ENCODE peak calls at places on chromosomes 11 and 22, in nine cellular contexts. K is WERI-Rb-1; B is CD8-positive, alpha-beta T cell; L is GM13976; Q is fibroblast of pulmonary artery; S is nephron progenitor cell; N is cardiac muscle cell; D is AG04449; C is progenitor cell of endocrine pancreas. A is an unnamed sample.

GRCh38 chr22:32809786-32810185 is 8.3 kb downstream of the TIMP3 start:
- DNase-seq in Q (no peak), D (no peak), S (no peak), K (no peak), N (no peak), B (no peak), L (no peak), C (no peak), A (no peak)

GRCh38 chr11:47412152-47412746 is 3.9 kb downstream of the SLC39A13 start:
- DNase-seq in C (peak), N (peak), S (peak), B (peak), Q (peak), L (peak), D (no peak), K (peak), A (peak)

GRCh38 chr11:70799386-70799785 is 401.1 kb downstream of the CTTN start:
- DNase-seq in B (no peak), S (no peak), N (no peak), Q (no peak), C (no peak), L (no peak), K (no peak), D (no peak), A (no peak)

GRCh38 chr11:59186130-59186594 is 14.2 kb downstream of the DTX4 start:
- DNase-seq in N (no peak), Q (peak), B (peak), K (peak), L (peak), S (peak), C (peak), D (no peak), A (peak)

GRCh38 chr11:35173011-35173511 is 34.1 kb downstream of the CD44 start:
- DNase-seq in C (no peak), L (no peak), K (no peak), S (no peak), B (no peak), N (no peak), D (no peak), Q (peak), A (peak)

GRCh38 chr22:25582946-25583345 is 18.5 kb downstream of the GRK3 start:
- DNase-seq in B (no peak), D (no peak), Q (no peak), N (no peak), S (no peak), K (no peak), C (no peak), L (no peak), A (no peak)

GRCh38 chr22:41664490-41664889 is 24.2 kb downstream of the SNU13 start:
- DNase-seq in N (no peak), L (no peak), D (no peak), B (no peak), Q (no peak), K (no peak), S (no peak), C (no peak), A (no peak)

GRCh38 chr11:1546077-1546535 is 26.0 kb downstream of the DUSP8 start:
- DNase-seq in Q (no peak), K (no peak), D (no peak), C (peak), N (no peak), B (no peak), L (no peak), S (no peak), A (no peak)

GRCh38 chr11:72918825-72919224 is 104.6 kb downstream of the ATG16L2 start:
- DNase-seq in B (no peak), N (no peak), K (no peak), D (no peak), Q (no peak), S (no peak), C (no peak), L (no peak), A (no peak)

GRCh38 chr11:12117200-12117995 is 7.0 kb downstream of the MICAL2 start:
- DNase-seq in K (no peak), S (no peak), N (peak), B (no peak), C (no peak), D (no peak), Q (peak), L (no peak), A (no peak)

GRCh38 chr11:70833011-70833410 is 419.4 kb downstream of the SHANK2 start:
- DNase-seq in N (no peak), B (no peak), K (no peak), Q (no peak), L (no peak), S (no peak), D (no peak), C (no peak), A (no peak)

GRCh38 chr11:12397953-12398352 is 20.6 kb downstream of the PARVA start:
- DNase-seq in B (no peak), C (no peak), D (peak), S (no peak), K (no peak), N (no peak), L (no peak), Q (peak), A (no peak)

GRCh38 chr22:21568207-21569075 is 927 bp downstream of the UBE2L3 start:
- DNase-seq in D (no peak), N (peak), S (peak), L (no peak), C (no peak), B (peak), Q (peak), K (peak), A (peak)

GRCh38 chr22:39457546-39458442 is 982 bp downstream of the MGAT3 start:
- DNase-seq in K (no peak), C (no peak), D (no peak), S (peak), N (peak), L (peak), Q (no peak), B (no peak), A (peak)

GRCh38 chr22:35604671-35605457 is 12.3 kb downstream of the MB start:
- DNase-seq in Q (peak), S (no peak), L (no peak), N (no peak), B (no peak), D (no peak), C (no peak), K (no peak), A (no peak)

GRCh38 chr11:102410382-102410784 is 42.2 kb downstream of the TMEM123 start:
- DNase-seq in N (peak), D (no peak), S (no peak), L (no peak), Q (peak), C (no peak), K (no peak), B (no peak), A (no peak)

DNA sequence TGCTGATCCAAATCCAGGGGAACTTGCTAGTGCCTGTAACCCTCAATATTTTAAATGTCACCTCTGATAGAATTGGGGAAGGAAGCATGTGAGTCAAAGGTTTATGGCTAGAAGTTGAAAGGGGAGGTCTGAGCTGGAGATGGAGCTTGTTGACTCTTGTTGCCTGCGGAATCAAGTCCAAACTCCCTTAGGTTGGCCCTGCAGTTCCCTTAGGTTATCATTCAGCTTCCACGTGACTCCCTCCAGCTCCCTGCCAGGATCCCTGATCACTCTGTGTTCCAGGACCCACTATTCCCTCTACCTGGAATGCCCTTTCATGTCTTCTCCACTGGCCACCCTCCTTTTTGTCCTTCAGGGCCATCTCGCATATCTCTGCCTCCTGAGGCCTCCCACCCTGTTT is 26.2 kb upstream of the LIPT2 start:
- DNase-seq in B (no peak), D (no peak), Q (no peak), K (no peak), N (no peak), L (no peak), C (no peak), S (no peak), A (no peak)
- TF ChIP-seq CTCF in B (no peak), D (no peak), Q (no peak), K (no peak), N (no peak), L (no peak), C (no peak), S (no peak), A (no peak)

DNA sequence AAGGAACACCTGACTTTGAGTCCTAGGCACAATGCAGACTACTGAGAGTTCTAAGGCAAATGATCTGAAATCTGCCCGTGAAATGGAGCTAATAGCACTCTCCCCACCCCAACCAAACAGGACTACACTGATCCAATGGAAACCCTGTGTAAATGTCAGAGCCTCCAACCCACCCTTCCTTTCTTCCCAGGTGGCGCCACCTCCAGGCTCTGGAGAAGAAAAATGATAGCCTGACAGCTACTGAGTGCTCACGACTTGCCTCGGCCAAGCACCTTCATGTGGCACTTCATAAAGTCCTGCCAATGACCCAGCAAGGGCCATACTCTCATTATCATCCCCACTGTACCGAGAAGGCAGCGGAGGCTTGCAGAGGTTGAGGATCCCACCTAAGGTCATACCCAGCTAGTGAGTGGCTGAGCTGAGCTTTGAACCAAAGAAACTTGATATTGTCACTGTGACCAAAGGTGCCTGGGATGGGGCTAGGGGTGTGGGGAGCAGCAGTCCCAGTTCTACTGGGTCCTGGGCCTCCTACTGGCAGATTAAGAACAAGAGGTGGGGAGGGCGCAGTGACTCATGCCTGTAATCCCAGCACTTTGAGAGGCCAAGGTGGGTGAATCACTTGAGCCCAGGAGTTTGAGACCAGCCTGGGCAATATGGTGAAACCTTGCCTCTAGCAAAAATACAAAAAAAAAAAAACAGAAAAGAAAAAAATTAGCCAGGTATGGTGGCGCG is 20.5 kb downstream of the TST start:
- DNase-seq in Q (no peak), N (no peak), D (no peak), S (no peak), C (no peak), L (no peak), K (peak), B (no peak), A (no peak)
- TF ChIP-seq CTCF in Q (no peak), N (no peak), D (no peak), S (no peak), C (no peak), L (no peak), K (peak), B (no peak), A (peak)

GRCh38 chr11:109522116-109522755 is 100.2 kb downstream of the C11orf87 start:
- DNase-seq in S (no peak), N (peak), C (no peak), L (no peak), D (no peak), Q (no peak), K (no peak), B (no peak), A (no peak)
- TF ChIP-seq CTCF in S (no peak), N (no peak), C (no peak), L (no peak), D (no peak), Q (no peak), K (no peak), B (no peak), A (no peak)

GRCh38 chr11:117875397-117876048 is 935 bp downstream of the FXYD6 start:
- DNase-seq in B (peak), C (no peak), S (no peak), N (peak), L (no peak), K (peak), Q (no peak), D (no peak), A (no peak)

GRCh38 chr11:117878314-117878938 is 2.0 kb upstream of the FXYD6 start:
- DNase-seq in K (no peak), C (no peak), N (no peak), Q (no peak), D (no peak), L (no peak), S (no peak), B (no peak), A (no peak)

GRCh38 chr11:117876049-117876340 is 463 bp downstream of the FXYD6 start:
- DNase-seq in Q (no peak), B (no peak), D (no peak), C (no peak), N (no peak), S (no peak), L (no peak), K (no peak), A (no peak)

GRCh38 chr11:117876341-117877119 is at the start of gene FXYD6:
- DNase-seq in L (no peak), N (peak), Q (no peak), D (no peak), B (no peak), C (peak), K (peak), S (peak), A (no peak)

GRCh38 chr11:117877120-117877784 is 794 bp upstream of the FXYD6 start:
- DNase-seq in D (no peak), S (no peak), B (no peak), C (no peak), N (no peak), L (no peak), K (peak), Q (no peak), A (no peak)
- TF ChIP-seq CTCF in D (no peak), S (no peak), B (no peak), C (no peak), N (no peak), L (no peak), K (no peak), Q (no peak), A (no peak)

DNA sequence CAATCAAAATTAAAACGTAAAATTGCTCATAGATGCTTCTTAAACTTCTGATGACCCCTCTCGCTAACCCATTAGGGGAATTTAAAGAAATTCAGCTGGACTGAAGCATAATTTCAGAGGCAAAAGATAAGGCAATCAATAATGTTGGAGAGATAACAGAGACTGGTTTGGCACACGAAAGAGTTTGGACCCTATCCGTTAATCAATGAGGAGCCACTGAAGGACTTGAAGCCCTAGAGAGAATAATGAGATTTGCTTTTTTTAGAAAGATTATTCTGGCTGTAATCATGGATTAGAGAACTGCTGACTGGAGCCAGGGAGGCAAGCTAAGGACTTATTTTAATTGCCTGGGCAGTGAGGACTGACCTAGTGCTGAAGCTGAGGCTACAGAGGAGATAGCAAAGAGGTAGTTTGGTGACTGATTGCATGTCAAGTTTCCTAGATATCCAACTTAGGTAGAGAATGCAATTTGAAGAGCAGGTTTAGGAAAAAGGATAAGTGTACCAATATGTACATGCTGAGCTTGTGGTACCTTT is 11.9 kb upstream of the ARHGAP42 start:
- DNase-seq in B (no peak), K (peak), N (no peak), L (no peak), S (no peak), D (no peak), Q (no peak), C (no peak), A (no peak)
- TF ChIP-seq CTCF in B (no peak), K (no peak), N (no peak), L (no peak), S (no peak), D (no peak), Q (no peak), C (no peak), A (no peak)

DNA sequence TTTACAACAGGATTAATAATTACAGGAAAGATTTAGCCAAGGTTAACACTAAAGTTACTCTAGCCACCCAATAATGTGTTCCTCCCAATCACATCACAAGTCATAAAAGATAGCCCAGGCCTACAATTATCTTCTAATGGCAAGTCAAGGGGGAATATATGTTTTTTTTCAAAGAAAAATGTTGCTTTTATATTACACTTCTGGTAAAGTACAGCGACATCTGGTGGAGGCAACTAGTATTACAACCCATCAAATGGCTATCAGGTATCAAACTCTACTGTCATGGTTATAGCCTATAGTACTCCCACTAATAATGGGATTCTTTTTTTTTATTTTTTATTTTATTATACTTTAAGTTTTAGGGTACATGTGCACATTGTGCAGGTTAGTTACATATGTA is 71.8 kb downstream of the XRRA1 start:
- DNase-seq in K (no peak), B (no peak), C (no peak), N (no peak), S (no peak), D (no peak), Q (peak), L (no peak), A (no peak)
- TF ChIP-seq CTCF in K (peak), B (peak), C (peak), N (peak), S (peak), D (peak), Q (peak), L (no peak), A (peak)